ENCODE peak calls at places on chromosomes 7 and 10, in five cellular contexts. Z is mucosa of descending colon, J is NCI-H2107, Q is T-helper 17 cell, S is NCI-H2029. O is an unnamed sample.
A peak's percentile ranks its signal among the peaks of the same experiment; 100 is the strongest.

GRCh38 chr7:43884617-43885016 is 15.3 kb upstream of the MRPS24 start:
- DNase-seq in Q (no peak), Z (no peak), S (no peak), J (no peak), O (no peak)

GRCh38 chr7:2928256-2928612 is 84.1 kb upstream of the GNA12 start:
- DNase-seq in Z (no peak), Q (no peak), J (no peak), S (no peak), O (no peak)

GRCh38 chr10:70858759-70859158 is 29.6 kb downstream of the PCBD1 start:
- DNase-seq in Q (no peak), J (no peak), S (peak; percentile 28), Z (no peak), O (no peak)

GRCh38 chr10:3433131-3433530 is 260.5 kb upstream of the PITRM1 start:
- DNase-seq in Q (no peak), S (no peak), Z (no peak), J (no peak), O (no peak)

GRCh38 chr7:20395094-20395493 is 64.4 kb downstream of the ITGB8 start:
- DNase-seq in Z (no peak), S (no peak), J (no peak), Q (no peak), O (no peak)

GRCh38 chr7:17095951-17096350 is 202.5 kb upstream of the AHR start:
- DNase-seq in Q (no peak), J (no peak), S (no peak), Z (no peak), O (no peak)

GRCh38 chr10:46558411-46559185 is 2.1 kb upstream of the GPRIN2 start:
- DNase-seq in S (peak; percentile 76), Q (no peak), Z (no peak), J (no peak), O (no peak)

GRCh38 chr10:119395287-119396007 is 147.1 kb downstream of the RGS10 start:
- DNase-seq in J (no peak), Z (peak; percentile 32), S (no peak), Q (no peak), O (peak; percentile 32)

GRCh38 chr10:110279062-110279986 is 25.4 kb downstream of the SMNDC1 start:
- DNase-seq in Z (no peak), S (peak; percentile 4), Q (no peak), J (no peak), O (no peak)

GRCh38 chr10:88983939-88984338 is 6.7 kb upstream of the FAS start:
- DNase-seq in Q (no peak), J (no peak), S (no peak), Z (no peak), O (no peak)

GRCh38 chr7:17481118-17481517 is 182.7 kb downstream of the AHR start:
- DNase-seq in Z (no peak), S (no peak), Q (no peak), J (no peak), O (no peak)

GRCh38 chr7:7834761-7835160 is 116.4 kb upstream of the RPA3 start:
- DNase-seq in Q (no peak), S (no peak), J (no peak), Z (no peak), O (no peak)

GRCh38 chr7:128876978-128877755 is 14.5 kb downstream of the ATP6V1F start:
- DNase-seq in J (no peak), Z (peak; percentile 39), Q (no peak), S (no peak), O (no peak)

GRCh38 chr7:135262623-135263320 is 29.1 kb downstream of the STRA8 start:
- DNase-seq in J (peak; percentile 26), Q (no peak), Z (no peak), S (no peak), O (no peak)

GRCh38 chr7:110573862-110574528 is 516.9 kb upstream of the LRRN3 start:
- DNase-seq in Z (no peak), J (no peak), Q (no peak), S (no peak), O (no peak)

GRCh38 chr7:84100866-84101265 is 93.7 kb downstream of the SEMA3A start:
- DNase-seq in J (no peak), Z (no peak), Q (no peak), S (no peak), O (no peak)

GRCh38 chr10:26994743-26995142 is 105.6 kb downstream of the ANKRD26 start:
- DNase-seq in S (no peak), J (no peak), Q (no peak), Z (no peak), O (no peak)

GRCh38 chr10:60123668-60124067 is 217.3 kb upstream of the CCDC6 start:
- DNase-seq in Z (no peak), Q (no peak), S (no peak), J (no peak), O (no peak)

GRCh38 chr7:105046414-105046813 is 32.4 kb downstream of the KMT2E start:
- DNase-seq in S (no peak), Q (no peak), J (no peak), Z (no peak), O (no peak)

GRCh38 chr10:79140906-79141305 is 72.1 kb downstream of the ZMIZ1 start:
- DNase-seq in Z (no peak), S (no peak), J (no peak), Q (no peak), O (no peak)

GRCh38 chr10:93392111-93392510 is 90.0 kb downstream of the MYOF start:
- DNase-seq in Z (no peak), S (no peak), J (no peak), Q (no peak), O (no peak)

GRCh38 chr10:57506414-57507094 is 761.1 kb downstream of the IPMK start:
- DNase-seq in Q (no peak), S (no peak), Z (no peak), J (no peak), O (no peak)

GRCh38 chr10:98307916-98308315 is 39.9 kb upstream of the LOXL4 start:
- DNase-seq in S (no peak), J (no peak), Q (no peak), Z (no peak), O (no peak)

GRCh38 chr7:29684787-29685650 is 121.3 kb upstream of the WIPF3 start:
- DNase-seq in Z (peak; percentile 84), S (peak; percentile 37), J (peak; percentile 48), Q (peak; percentile 10), O (peak; percentile 52)

GRCh38 chr10:70343712-70344111 is 38.7 kb downstream of the LRRC20 start:
- DNase-seq in S (no peak), Z (no peak), Q (no peak), J (no peak), O (no peak)

GRCh38 chr10:114095676-114096331 is 52.1 kb downstream of the ADRB1 start:
- DNase-seq in J (no peak), Z (no peak), S (no peak), Q (no peak), O (no peak)

GRCh38 chr10:125248489-125248888 is 88.1 kb upstream of the CTBP2 start:
- DNase-seq in Z (no peak), J (no peak), S (no peak), Q (no peak), O (no peak)

GRCh38 chr7:55247466-55247865 is 117.7 kb upstream of the LANCL2 start:
- DNase-seq in Z (no peak), J (no peak), Q (no peak), S (no peak), O (no peak)

GRCh38 chr7:5591547-5591899 is 167.9 kb upstream of the TNRC18 start:
- DNase-seq in S (no peak), J (no peak), Q (no peak), Z (no peak), O (no peak)

GRCh38 chr7:119197872-119198527 is 973.5 kb downstream of the ANKRD7 start:
- DNase-seq in Q (no peak), J (no peak), S (peak; percentile 47), Z (no peak), O (no peak)

GRCh38 chr7:121436136-121436535 is 40.0 kb upstream of the FAM3C start:
- DNase-seq in S (no peak), J (no peak), Q (no peak), Z (no peak), O (no peak)

GRCh38 chr7:140646931-140647647 is 6.5 kb upstream of the DENND2A start:
- DNase-seq in S (no peak), J (peak; percentile 12), Z (no peak), Q (no peak), O (peak; percentile 27)

GRCh38 chr7:117283371-117283770 is 39.5 kb downstream of the WNT2 start:
- DNase-seq in Z (no peak), Q (no peak), S (no peak), J (no peak), O (no peak)

GRCh38 chr7:2521952-2522591 is 2.5 kb downstream of the LFNG start:
- DNase-seq in J (no peak), S (peak; percentile 27), Q (peak; percentile 47), Z (peak; percentile 82), O (peak; percentile 56)

GRCh38 chr10:133324198-133324792 is 12.4 kb downstream of the CALY start:
- DNase-seq in Z (peak; percentile 88), Q (peak; percentile 51), S (peak; percentile 40), J (no peak), O (no peak)

GRCh38 chr10:84845628-84846261 is 517.4 kb downstream of the CCSER2 start:
- DNase-seq in Q (no peak), S (peak; percentile 7), J (peak; percentile 1), Z (no peak), O (no peak)

GRCh38 chr10:114028425-114028824 is 15.2 kb upstream of the ADRB1 start:
- DNase-seq in Z (no peak), S (no peak), J (no peak), Q (no peak), O (no peak)